ENCODE peak calls at places on chromosomes 6 and 20, in nine cellular contexts. A, V, W, I, X, J, O, U and S are unnamed samples.

GRCh38 chr6:87832025-87832825 is 130.2 kb upstream of the AKIRIN2 start:
- DNase-seq in A (no peak), V (peak; percentile 6), W (peak; percentile 3), I (no peak), X (no peak), J (no peak), O (no peak), U (no peak), S (no peak)

GRCh38 chr6:153989989-153990388 is 49.1 kb upstream of the OPRM1 start:
- DNase-seq in A (no peak), V (no peak), W (no peak), I (no peak), X (no peak), J (no peak), O (no peak), U (no peak), S (no peak)

GRCh38 chr6:43616728-43617472 is 12.2 kb downstream of the GTPBP2 start:
- DNase-seq in A (no peak), V (no peak), W (no peak), I (no peak), X (no peak), J (no peak), O (no peak), U (no peak), S (no peak)

GRCh38 chr6:121597654-121598053 is 162.2 kb downstream of the GJA1 start:
- DNase-seq in A (no peak), V (no peak), W (peak; percentile 55), I (no peak), X (no peak), J (no peak), O (no peak), U (no peak), S (no peak)

GRCh38 chr20:58991720-58992119 is 10.7 kb downstream of the NELFCD start:
- DNase-seq in A (no peak), V (no peak), W (no peak), I (no peak), X (no peak), J (no peak), O (no peak), U (no peak), S (no peak)

GRCh38 chr6:30670760-30671527 is 1.9 kb downstream of the DHX16 start:
- DNase-seq in A (no peak), V (no peak), W (no peak), I (no peak), X (peak; percentile 33), J (no peak), O (no peak), U (no peak), S (no peak)

GRCh38 chr20:35387334-35387733 is 24.4 kb downstream of the UQCC1 start:
- DNase-seq in A (no peak), V (peak; percentile 51), W (peak; percentile 45), I (no peak), X (no peak), J (no peak), O (no peak), U (no peak), S (no peak)

GRCh38 chr20:22426772-22427171 is 157.6 kb downstream of the FOXA2 start:
- DNase-seq in A (no peak), V (no peak), W (no peak), I (no peak), X (no peak), J (no peak), O (no peak), U (no peak), S (no peak)

GRCh38 chr6:44529506-44529905 is 142.0 kb downstream of the CDC5L start:
- DNase-seq in A (no peak), V (no peak), W (no peak), I (no peak), X (no peak), J (no peak), O (no peak), U (no peak), S (no peak)

GRCh38 chr20:33995053-33995816 is 1.5 kb downstream of the RALY start:
- DNase-seq in A (no peak), V (no peak), W (no peak), I (no peak), X (peak; percentile 22), J (no peak), O (no peak), U (no peak), S (no peak)

GRCh38 chr6:13045676-13046075 is 282.7 kb downstream of the TBC1D7 start:
- DNase-seq in A (no peak), V (no peak), W (no peak), I (no peak), X (no peak), J (no peak), O (no peak), U (no peak), S (no peak)

GRCh38 chr6:9783567-9783966 is 631.3 kb downstream of the TFAP2A start:
- DNase-seq in A (no peak), V (no peak), W (no peak), I (no peak), X (no peak), J (no peak), O (no peak), U (no peak), S (peak; percentile 8)

GRCh38 chr6:40958740-40959139 is 80.3 kb downstream of the UNC5CL start:
- DNase-seq in A (no peak), V (no peak), W (no peak), I (no peak), X (no peak), J (no peak), O (no peak), U (no peak), S (no peak)

GRCh38 chr6:3304500-3305215 is 45.9 kb downstream of the PSMG4 start:
- DNase-seq in A (no peak), V (no peak), W (no peak), I (no peak), X (no peak), J (no peak), O (peak; percentile 18), U (no peak), S (no peak)

GRCh38 chr6:2020909-2021308 is 224.5 kb downstream of the GMDS start:
- DNase-seq in A (no peak), V (peak; percentile 28), W (peak; percentile 52), I (no peak), X (no peak), J (no peak), O (no peak), U (no peak), S (no peak)

GRCh38 chr20:63957004-63957689 is 931 bp upstream of the UCKL1 start:
- DNase-seq in A (peak; percentile 65), V (no peak), W (peak; percentile 37), I (peak; percentile 57), X (peak; percentile 72), J (peak; percentile 64), O (peak; percentile 76), U (peak; percentile 91), S (peak; percentile 58)
- TF ChIP-seq CTCF in A (no peak), V (peak; percentile 17), W (peak; percentile 50), I (peak; percentile 34), X (peak; percentile 27), J (no peak), O (no peak), U (no peak), S (no peak)

GRCh38 chr6:8588176-8588575 is 152.8 kb upstream of the SLC35B3 start:
- DNase-seq in A (no peak), V (no peak), W (no peak), I (no peak), X (no peak), J (no peak), O (no peak), U (no peak), S (no peak)

GRCh38 chr6:8589941-8590676 is 154.8 kb upstream of the SLC35B3 start:
- DNase-seq in A (no peak), V (no peak), W (no peak), I (no peak), X (peak; percentile 41), J (no peak), O (no peak), U (no peak), S (no peak)
- TF ChIP-seq CTCF in A (no peak), V (no peak), W (no peak), I (no peak), X (peak; percentile 44), J (no peak), O (no peak), U (no peak), S (no peak)

DNA sequence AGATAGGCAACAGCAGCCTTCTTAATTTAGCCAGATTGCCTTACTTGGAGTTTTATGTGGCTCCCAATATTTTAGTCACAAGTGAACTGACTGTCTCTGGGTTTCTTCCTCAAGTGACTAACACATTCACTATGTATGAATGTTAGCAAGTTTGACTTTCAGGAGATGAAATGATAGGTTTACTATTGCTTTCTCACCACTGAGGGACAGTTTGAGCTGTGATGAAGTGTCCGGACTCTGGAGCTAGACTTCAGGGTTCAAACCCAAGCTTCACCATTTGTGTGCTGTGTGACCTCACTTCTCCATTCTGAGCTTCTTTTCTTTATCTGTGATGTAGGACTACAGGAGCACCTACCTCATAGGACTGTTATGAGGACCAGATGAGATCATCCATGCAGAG is 8.2 kb downstream of the DHX35 start:
- DNase-seq in A (no peak), V (no peak), W (peak; percentile 89), I (no peak), X (no peak), J (no peak), O (no peak), U (no peak), S (no peak)
- TF ChIP-seq CTCF in A (no peak), V (no peak), W (no peak), I (no peak), X (no peak), J (no peak), O (no peak), U (no peak), S (no peak)

GRCh38 chr6:161127071-161127740 is 135.6 kb downstream of the MAP3K4 start:
- DNase-seq in A (no peak), V (no peak), W (no peak), I (no peak), X (no peak), J (no peak), O (no peak), U (no peak), S (no peak)

GRCh38 chr6:161130606-161131005 is 139.0 kb downstream of the MAP3K4 start:
- DNase-seq in A (no peak), V (no peak), W (no peak), I (peak; percentile 30), X (no peak), J (no peak), O (no peak), U (no peak), S (no peak)

GRCh38 chr6:161128230-161128629 is 136.7 kb downstream of the MAP3K4 start:
- DNase-seq in A (no peak), V (no peak), W (no peak), I (no peak), X (no peak), J (no peak), O (no peak), U (no peak), S (no peak)

GRCh38 chr6:161128680-161129196 is 137.2 kb downstream of the MAP3K4 start:
- DNase-seq in A (no peak), V (peak; percentile 33), W (peak; percentile 39), I (no peak), X (no peak), J (no peak), O (no peak), U (no peak), S (no peak)

DNA sequence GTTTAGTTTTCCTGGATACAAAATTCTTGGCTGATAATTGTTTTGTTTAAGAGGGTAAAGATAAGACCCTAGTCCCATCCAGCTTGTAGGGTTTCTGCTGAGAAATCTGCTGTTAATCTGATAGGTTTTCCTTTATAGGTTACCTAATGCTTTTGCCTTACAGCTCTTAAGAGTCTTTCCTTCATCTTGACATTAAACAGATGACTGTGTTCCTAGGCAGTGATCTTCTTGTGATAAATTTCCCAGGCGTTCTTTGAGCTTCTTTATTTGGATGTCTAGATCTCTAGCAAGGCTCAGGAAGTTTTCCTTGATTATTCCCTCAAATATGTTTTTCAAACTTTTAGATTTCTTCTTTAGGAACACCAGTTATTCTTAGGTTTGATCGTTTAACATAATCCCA is 134.0 kb downstream of the MAP3K4 start:
- DNase-seq in A (no peak), V (no peak), W (no peak), I (no peak), X (no peak), J (no peak), O (no peak), U (no peak), S (no peak)
- TF ChIP-seq CTCF in A (no peak), V (no peak), W (no peak), I (no peak), X (no peak), J (no peak), O (no peak), U (no peak), S (no peak)